ENCODE peak calls at places on chromosomes 13 and 19, in five cellular contexts. M is dermis blood vessel endothelial cell; P is KBM-7; X is activated CD8-positive, alpha-beta memory T cell treated with anti-CD3 and anti-CD28 coated beads, Interleukin-2, amount 50 U/mL, for 48 hours; N is mammary epithelial cell. T is an unnamed sample.

GRCh38 chr13:74675185-74675584 is 541.0 kb upstream of the KLF12 start:
- DNase-seq in M (peak; percentile 2), P (no peak), X (no peak), N (peak; percentile 67), T (no peak)

GRCh38 chr13:71789952-71790351 is 77.1 kb downstream of the DACH1 start:
- DNase-seq in M (peak; percentile 49), P (no peak), X (no peak), N (no peak), T (no peak)

GRCh38 chr13:86095351-86095750 is 296.1 kb upstream of the SLITRK6 start:
- DNase-seq in M (no peak), P (no peak), X (no peak), N (no peak), T (no peak)

GRCh38 chr19:49988007-49988406 is 27.0 kb upstream of the SIGLEC11 start:
- DNase-seq in M (no peak), P (no peak), X (no peak), N (no peak), T (no peak)

GRCh38 chr19:55695511-55696290 is 20.7 kb downstream of the EPN1 start:
- DNase-seq in M (no peak), P (no peak), X (no peak), N (no peak), T (no peak)

GRCh38 chr19:34430738-34431625 is 2.8 kb downstream of the UBA2 start:
- DNase-seq in M (peak; percentile 82), P (peak; percentile 72), X (no peak), N (peak; percentile 45), T (peak; percentile 87)

GRCh38 chr13:97030705-97031452 is 36.6 kb upstream of the OXGR1 start:
- DNase-seq in M (peak; percentile 83), P (no peak), X (no peak), N (peak; percentile 30), T (peak; percentile 70)

GRCh38 chr13:111210488-111210887 is 95.4 kb downstream of the ARHGEF7 start:
- DNase-seq in M (peak; percentile 60), P (no peak), X (no peak), N (no peak), T (no peak)

GRCh38 chr13:33676700-33677048 is 141.3 kb upstream of the RFC3 start:
- DNase-seq in M (peak; percentile 76), P (peak; percentile 43), X (no peak), N (peak; percentile 61), T (peak; percentile 4)

GRCh38 chr13:20130652-20131051 is 30.2 kb downstream of the GJA3 start:
- DNase-seq in M (no peak), P (no peak), X (peak; percentile 1), N (no peak), T (no peak)

GRCh38 chr19:13887529-13887928 is 10.6 kb downstream of the NANOS3 start:
- DNase-seq in M (no peak), P (no peak), X (no peak), N (peak; percentile 83), T (no peak)

GRCh38 chr13:77583551-77583950 is 48.0 kb downstream of the SCEL start:
- DNase-seq in M (no peak), P (no peak), X (no peak), N (no peak), T (no peak)

GRCh38 chr13:45055198-45055901 is 65.0 kb upstream of the GTF2F2 start:
- DNase-seq in M (peak; percentile 59), P (peak; percentile 31), X (no peak), N (peak; percentile 94), T (no peak)

GRCh38 chr19:18633321-18633720 is 3.5 kb upstream of the KLHL26 start:
- DNase-seq in M (no peak), P (no peak), X (no peak), N (no peak), T (no peak)

GRCh38 chr13:38518328-38518727 is 168.5 kb upstream of the FREM2 start:
- DNase-seq in M (no peak), P (no peak), X (no peak), N (peak; percentile 26), T (no peak)

GRCh38 chr19:6210091-6210490 is 69.7 kb downstream of the MLLT1 start:
- DNase-seq in M (no peak), P (no peak), X (no peak), N (no peak), T (no peak)

T was measured in Kasumi-1.